ENCODE peak calls at places on chromosomes 13 and 19, in seven cellular contexts. U is neural progenitor cell, Z is astrocyte, T is HCT116, J is GM23248, D is mammary epithelial cell, V is GM12878. K is an unnamed sample. For H3K4me1, the result is how much of the 10 kb centered on the place peaks cover.

GRCh38 chr19:47427241-47428176 is 8.2 kb upstream of the MEIS3 start:
- DNase-seq in U (peak), Z (peak), T (peak), J (peak), D (peak), V (no peak), K (peak)

GRCh38 chr19:38977445-38978314 is 2.1 kb upstream of the FBXO17 start:
- DNase-seq in U (no peak), Z (peak), T (no peak), J (peak), D (peak), V (peak), K (no peak)

GRCh38 chr13:42066542-42066941 is 18.1 kb downstream of the DGKH start:
- DNase-seq in U (no peak), Z (peak), T (no peak), J (peak), D (no peak), V (no peak), K (no peak)

GRCh38 chr19:48400018-48400742 is 6.7 kb downstream of the GRIN2D start:
- DNase-seq in U (peak), Z (peak), T (peak), J (peak), D (peak), V (no peak), K (peak)

GRCh38 chr13:39779337-39780270 is 124.1 kb downstream of the COG6 start:
- DNase-seq in U (no peak), Z (peak), T (no peak), J (peak), D (no peak), V (no peak), K (no peak)

GRCh38 chr13:24063281-24063851 is 97.2 kb upstream of the SPATA13 start:
- DNase-seq in U (no peak), Z (peak), T (no peak), J (no peak), D (no peak), V (no peak), K (peak)

GRCh38 chr13:80168089-80168850 is 172.7 kb downstream of the SPRY2 start:
- DNase-seq in U (no peak), Z (peak), T (no peak), J (peak), D (peak), V (no peak), K (no peak)

GRCh38 chr13:31675521-31675953 is 63.8 kb upstream of the RXFP2 start:
- DNase-seq in U (no peak), Z (no peak), T (no peak), J (peak), D (no peak), V (no peak), K (no peak)

GRCh38 chr19:10424011-10424637 is 3.8 kb downstream of the PDE4A start:
- DNase-seq in U (peak), Z (peak), T (no peak), J (peak), D (peak), V (no peak), K (peak)

GRCh38 chr13:51797664-51798488 is 6.1 kb downstream of the DHRS12 start:
- DNase-seq in U (peak), Z (peak), T (peak), J (peak), D (peak), V (no peak), K (peak)

GRCh38 chr19:44636439-44637389 is 7.0 kb upstream of the PVR start:
- DNase-seq in U (no peak), Z (no peak), T (no peak), J (no peak), D (no peak), V (no peak), K (no peak)

GRCh38 chr19:14350302-14350701 is 30.9 kb upstream of the ADGRE5 start:
- DNase-seq in U (peak), Z (no peak), T (no peak), J (no peak), D (no peak), V (no peak), K (no peak)

GRCh38 chr13:41496420-41497234 is 39.3 kb downstream of the RGCC start:
- DNase-seq in U (no peak), Z (peak), T (no peak), J (peak), D (no peak), V (no peak), K (no peak)

GRCh38 chr19:51124216-51124615 is 490 bp upstream of the SIGLEC9 start:
- DNase-seq in U (no peak), Z (no peak), T (no peak), J (no peak), D (no peak), V (no peak), K (no peak)

GRCh38 chr13:20064128-20064527 is 96.7 kb downstream of the GJA3 start:
- DNase-seq in U (no peak), Z (peak), T (no peak), J (peak), D (peak), V (no peak), K (no peak)

GRCh38 chr19:13929956-13930355 is 8.3 kb downstream of the PODNL1 start:
- DNase-seq in U (no peak), Z (no peak), T (no peak), J (no peak), D (no peak), V (no peak), K (no peak)

GRCh38 chr19:38425810-38426466 is at the start of gene RASGRP4:
- DNase-seq in U (no peak), Z (no peak), T (no peak), J (no peak), D (no peak), V (no peak), K (peak)

GRCh38 chr13:25977216-25977615 is 74.6 kb downstream of the SHISA2 start:
- DNase-seq in U (peak), Z (no peak), T (no peak), J (no peak), D (peak), V (no peak), K (peak)

GRCh38 chr19:43354305-43354627 is 780 bp downstream of the CD177 start:
- DNase-seq in U (peak), Z (no peak), T (no peak), J (no peak), D (no peak), V (no peak), K (peak)

GRCh38 chr19:13095934-13096890 is 6.4 kb downstream of the LYL1 start:
- DNase-seq in U (peak), Z (no peak), T (no peak), J (no peak), D (no peak), V (no peak), K (peak)

GRCh38 chr13:101455863-101456262 is 3.4 kb downstream of the ITGBL1 start:
- DNase-seq in U (no peak), Z (peak), T (no peak), J (peak), D (peak), V (no peak), K (no peak)

GRCh38 chr19:49677232-49677881 is at the start of gene PRMT1:
- DNase-seq in U (no peak), Z (no peak), T (no peak), J (peak), D (no peak), V (no peak), K (no peak)

GRCh38 chr13:32202268-32202667 is 112.9 kb downstream of the ZAR1L start:
- DNase-seq in U (no peak), Z (no peak), T (no peak), J (no peak), D (no peak), V (no peak), K (no peak)

GRCh38 chr19:7340959-7341837 is 7.5 kb upstream of the ARHGEF18 start:
- DNase-seq in U (peak), Z (peak), T (peak), J (peak), D (peak), V (peak), K (peak)

GRCh38 chr13:113176292-113176691 is 17.8 kb downstream of the PROZ start:
- DNase-seq in U (no peak), Z (no peak), T (no peak), J (no peak), D (no peak), V (no peak), K (no peak)

GRCh38 chr13:98307744-98308524 is 130.9 kb upstream of the RNF113B start:
- DNase-seq in U (no peak), Z (no peak), T (no peak), J (no peak), D (no peak), V (no peak), K (no peak)

GRCh38 chr19:49133621-49134454 is 14.5 kb downstream of the PPFIA3 start:
- DNase-seq in U (peak), Z (no peak), T (no peak), J (peak), D (no peak), V (no peak), K (peak)

GRCh38 chr19:7982651-7983099 is 22.8 kb downstream of the ELAVL1 start:
- DNase-seq in U (no peak), Z (no peak), T (no peak), J (no peak), D (no peak), V (no peak), K (no peak)

GRCh38 chr19:10593820-10594637 is 6.9 kb upstream of the AP1M2 start:
- DNase-seq in U (no peak), Z (no peak), T (no peak), J (no peak), D (no peak), V (peak), K (no peak)

GRCh38 chr19:51320258-51320657 is 8.8 kb downstream of the IGLON5 start:
- DNase-seq in U (no peak), Z (no peak), T (no peak), J (no peak), D (no peak), V (no peak), K (peak)

GRCh38 chr19:41548954-41549688 is 26.8 kb upstream of the CEACAM21 start:
- DNase-seq in U (peak), Z (no peak), T (no peak), J (no peak), D (no peak), V (no peak), K (peak)

GRCh38 chr19:12497032-12497431 is 12.4 kb upstream of the ZNF709 start:
- DNase-seq in U (no peak), Z (no peak), T (no peak), J (no peak), D (no peak), V (no peak), K (no peak)

GRCh38 chr19:15584541-15585115 is 30.4 kb upstream of the CYP4F8 start:
- DNase-seq in U (peak), Z (peak), T (peak), J (peak), D (peak), V (no peak), K (peak)

GRCh38 chr13:76668141-76668540 is 218.1 kb downstream of the KCTD12 start:
- DNase-seq in U (no peak), Z (no peak), T (no peak), J (no peak), D (no peak), V (no peak), K (no peak)

GRCh38 chr13:75405976-75406703 is 75.8 kb downstream of the TBC1D4 start:
- DNase-seq in U (peak), Z (peak), T (no peak), J (no peak), D (no peak), V (no peak), K (no peak)

GRCh38 chr13:25462301-25463125 is 90.7 kb downstream of the ATP8A2 start:
- DNase-seq in U (no peak), Z (no peak), T (no peak), J (peak), D (peak), V (no peak), K (no peak)

GRCh38 chr13:41765813-41766212 is 195.1 kb downstream of the VWA8 start:
- DNase-seq in U (no peak), Z (no peak), T (no peak), J (no peak), D (no peak), V (no peak), K (no peak)

DNA sequence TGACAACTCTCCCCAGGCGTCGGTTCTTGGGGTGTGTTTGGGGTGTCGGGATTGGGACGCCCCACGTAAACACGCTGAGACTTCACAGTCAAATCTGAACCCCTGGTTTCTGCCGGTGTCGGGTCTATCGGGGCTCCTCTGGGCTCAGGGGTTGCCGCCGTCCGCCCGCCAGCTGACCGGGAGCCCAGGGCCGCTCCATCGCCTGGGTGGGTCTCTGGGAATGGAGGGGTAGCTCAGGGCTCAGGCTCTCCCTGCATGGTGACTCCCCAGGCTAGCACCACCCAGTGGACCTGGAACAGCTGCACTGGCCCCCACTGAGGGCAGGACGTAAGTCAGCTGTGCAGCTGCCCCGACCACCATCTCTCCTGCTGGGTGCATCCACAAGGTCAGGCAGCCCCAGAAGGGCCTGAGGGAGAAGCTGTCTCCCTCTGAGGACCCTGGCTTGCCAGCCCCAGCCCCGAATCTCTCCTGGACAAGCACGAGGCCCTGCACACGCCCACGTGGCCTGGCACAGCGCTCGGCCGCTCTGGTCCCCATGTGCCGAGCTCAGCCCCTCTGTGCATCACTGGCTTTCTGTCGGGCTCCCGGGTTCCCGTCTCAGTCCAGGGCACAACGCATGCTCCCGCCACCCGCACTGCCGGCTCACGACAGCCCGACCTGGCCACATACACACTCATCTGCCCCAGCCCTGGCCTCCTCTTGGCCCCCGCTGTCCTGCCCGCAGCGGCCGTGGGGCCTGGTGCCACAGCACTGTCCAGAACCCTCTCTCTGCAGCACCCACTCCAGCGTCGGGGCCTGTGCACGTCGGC is 6.1 kb downstream of the RNF126 start:
- DNase-seq in U (no peak), Z (no peak), T (no peak), J (no peak), D (no peak), V (no peak), K (no peak)
- H3K9ac ChIP-seq in U (peak), Z (no peak), T (no peak), J (no peak), D (no peak), V (no peak), K (no peak)

GRCh38 chr19:55114566-55115145 is 2.8 kb downstream of the PPP1R12C start:
- DNase-seq in U (no peak), Z (no peak), T (no peak), J (no peak), D (no peak), V (no peak), K (no peak)
- H3K4me3 ChIP-seq in U (no peak), Z (no peak), T (no peak), J (no peak), D (no peak), V (no peak), K (no peak)

GRCh38 chr19:2047449-2048103 is 3.5 kb downstream of the MKNK2 start:
- DNase-seq in U (peak), Z (no peak), T (no peak), J (peak), D (no peak), V (no peak), K (no peak)
- H3K4me1 ChIP-seq in U (under half), Z (under half), T (half or more), J (under half), D (half or more), V (under half), K (under half)

DNA sequence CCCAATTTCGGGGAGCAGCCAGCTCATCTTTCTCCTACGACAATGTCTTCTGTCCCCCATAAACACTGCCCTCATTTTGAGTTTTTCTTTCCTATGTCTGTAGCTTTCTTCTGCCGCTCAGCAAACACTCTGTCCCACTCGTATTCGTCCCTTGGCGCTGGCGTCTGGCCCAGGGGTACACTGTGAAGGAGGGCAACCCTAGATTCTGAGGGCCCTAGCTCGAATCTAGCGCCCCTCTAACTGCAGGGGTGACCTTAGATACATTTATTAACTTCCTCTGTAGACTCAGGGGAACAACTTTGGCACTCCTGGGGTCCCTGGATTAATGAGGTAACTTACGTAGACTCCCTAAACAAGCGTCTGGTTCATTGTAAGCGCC is 679 bp upstream of the LRCH1 start:
- DNase-seq in U (no peak), Z (no peak), T (no peak), J (peak), D (no peak), V (no peak), K (peak)
- H3K9ac ChIP-seq in U (no peak), Z (peak), T (peak), J (peak), D (peak), V (peak), K (peak)

GRCh38 chr13:93265800-93266199 is 39.2 kb downstream of the GPC6 start:
- DNase-seq in U (no peak), Z (no peak), T (no peak), J (no peak), D (no peak), V (no peak), K (no peak)
- H3K4me3 ChIP-seq in U (no peak), Z (no peak), T (no peak), J (no peak), D (no peak), V (no peak), K (no peak)

DNA sequence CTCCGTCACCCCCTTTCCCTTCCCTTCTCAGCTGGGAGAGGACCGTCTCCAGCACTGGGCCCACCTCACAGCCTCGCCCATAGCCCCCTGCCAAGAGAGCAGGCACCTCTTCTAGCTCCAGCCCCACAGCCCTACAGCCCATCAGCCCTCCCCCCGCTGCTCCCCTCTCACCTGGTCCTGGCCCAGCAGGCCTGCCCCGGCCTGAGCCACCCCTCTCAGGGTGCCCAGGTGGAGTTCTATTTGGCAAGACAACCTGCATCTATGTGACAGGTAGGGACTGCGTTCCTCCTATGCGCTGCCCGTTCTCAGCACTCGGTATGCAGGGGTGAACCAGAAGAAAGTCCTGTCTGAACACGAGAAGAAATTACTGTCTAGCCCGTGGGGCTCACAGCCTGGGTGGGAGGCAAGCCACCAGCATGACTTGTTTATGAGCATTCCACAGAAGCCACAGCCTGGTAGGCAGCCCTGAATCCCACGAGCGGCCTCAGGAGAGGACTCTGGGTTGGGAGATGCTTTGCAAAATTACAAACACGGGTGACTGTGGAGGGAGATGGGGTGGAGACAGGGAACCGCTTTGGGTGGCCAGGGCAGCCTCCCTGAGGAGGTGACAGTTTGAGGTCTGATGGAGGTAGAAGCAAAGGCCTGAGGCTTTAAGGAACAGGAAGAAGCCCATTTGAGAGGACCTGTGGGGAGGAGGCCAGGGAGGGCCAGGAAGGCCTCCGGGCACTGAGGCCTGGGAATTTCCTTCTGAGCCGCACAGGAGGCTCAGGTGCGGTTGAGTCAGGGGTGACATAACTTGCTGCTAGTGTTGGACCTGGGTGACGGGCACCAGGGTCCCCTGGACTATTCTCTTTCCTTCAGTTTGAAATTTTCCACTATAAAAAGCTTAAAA is 1.2 kb upstream of the PLEKHF1 start:
- DNase-seq in U (no peak), Z (peak), T (no peak), J (peak), D (peak), V (no peak), K (no peak)
- H3K4me1 ChIP-seq in U (under half), Z (half or more), T (half or more), J (under half), D (half or more), V (under half), K (under half)

GRCh38 chr19:16587031-16588023 is 15.1 kb upstream of the SLC35E1 start:
- DNase-seq in U (no peak), Z (peak), T (no peak), J (peak), D (peak), V (peak), K (peak)
- H3K9ac ChIP-seq in U (peak), Z (peak), T (no peak), J (peak), D (no peak), V (peak), K (no peak)

DNA sequence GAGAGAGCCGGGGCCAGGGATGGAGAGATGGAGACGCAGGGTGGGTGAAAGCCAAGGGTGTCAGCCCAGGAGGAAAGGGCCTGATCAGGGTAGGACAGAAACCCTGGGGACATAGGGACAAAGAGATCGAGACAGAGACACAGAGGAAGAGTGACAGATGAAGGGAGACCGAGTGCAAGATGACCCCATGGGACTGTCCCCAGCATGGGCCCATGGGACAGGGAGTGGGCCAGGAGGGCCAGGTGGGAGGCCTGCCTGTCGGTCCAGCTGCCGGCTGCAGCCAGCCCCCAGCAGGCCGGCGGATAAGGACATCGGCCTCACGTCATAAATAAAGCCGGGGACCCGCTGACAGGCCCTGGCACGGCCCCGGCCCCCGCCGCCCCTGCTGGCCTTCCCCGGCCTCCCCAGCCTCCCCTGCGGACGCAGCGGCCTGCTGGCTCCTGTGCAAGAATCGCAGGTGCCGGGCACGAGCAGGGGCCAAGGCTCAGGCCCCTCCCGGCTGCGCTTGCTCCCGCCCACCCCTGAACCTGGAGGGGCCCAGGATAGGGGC is 6.3 kb downstream of the REX1BD start:
- DNase-seq in U (peak), Z (no peak), T (no peak), J (no peak), D (no peak), V (no peak), K (peak)
- H3K4me3 ChIP-seq in U (peak), Z (no peak), T (peak), J (peak), D (peak), V (peak), K (peak)